ENCODE peak calls at places on chromosomes 6 and 20, in five cellular contexts. H, X, N, W and G are unnamed samples. For H3K4me1, the result is how much of the 10 kb centered on the place peaks cover.

GRCh38 chr20:45138451-45139300 is 14.4 kb upstream of the WFDC12 start:
- DNase-seq in H (peak), W (peak), X (peak), N (no peak), G (peak)

GRCh38 chr6:164408868-164409267 is 900.5 kb downstream of the C6orf118 start:
- DNase-seq in W (no peak), H (no peak), N (no peak), X (no peak), G (no peak)

GRCh38 chr6:37433657-37434271 is 743 bp downstream of the CMTR1 start:
- DNase-seq in N (no peak), W (peak), H (peak), X (peak), G (no peak)

GRCh38 chr6:87315071-87315470 is 7.3 kb upstream of the SMIM8 start:
- DNase-seq in W (no peak), H (no peak), X (no peak), N (no peak), G (no peak)

GRCh38 chr6:15905488-15906392 is 223.1 kb upstream of the MYLIP start:
- DNase-seq in X (no peak), N (no peak), H (no peak), W (no peak), G (peak)

GRCh38 chr20:2038161-2038560 is 44.3 kb upstream of the PDYN start:
- DNase-seq in H (no peak), W (no peak), X (no peak), N (no peak), G (no peak)

GRCh38 chr6:10309826-10310405 is 105.0 kb downstream of the TFAP2A start:
- DNase-seq in N (no peak), X (no peak), W (no peak), H (no peak), G (no peak)

GRCh38 chr20:39829713-39830112 is 859.3 kb downstream of the MAFB start:
- DNase-seq in H (no peak), N (no peak), X (no peak), W (no peak), G (no peak)

GRCh38 chr6:33641144-33641543 is 20.0 kb downstream of the ITPR3 start:
- DNase-seq in X (no peak), N (no peak), H (no peak), W (no peak), G (no peak)

GRCh38 chr20:63897978-63898561 is 3.1 kb downstream of the DNAJC5 start:
- DNase-seq in N (no peak), X (no peak), W (no peak), H (no peak), G (no peak)

GRCh38 chr20:63898882-63899558 is 4.1 kb downstream of the DNAJC5 start:
- DNase-seq in X (no peak), H (no peak), W (no peak), N (no peak), G (no peak)

GRCh38 chr20:63903796-63904570 is 9.1 kb downstream of the DNAJC5 start:
- DNase-seq in W (no peak), H (no peak), N (no peak), X (no peak), G (no peak)

GRCh38 chr20:63896136-63896890 is 1.4 kb downstream of the DNAJC5 start:
- DNase-seq in X (peak), W (peak), N (no peak), H (peak), G (peak)

GRCh38 chr20:63900373-63900772 is 5.4 kb downstream of the DNAJC5 start:
- DNase-seq in X (no peak), H (no peak), N (no peak), W (no peak), G (no peak)
- H3K4me1 ChIP-seq in X (under half), H (half or more), N (under half), W (half or more), G (under half)

DNA sequence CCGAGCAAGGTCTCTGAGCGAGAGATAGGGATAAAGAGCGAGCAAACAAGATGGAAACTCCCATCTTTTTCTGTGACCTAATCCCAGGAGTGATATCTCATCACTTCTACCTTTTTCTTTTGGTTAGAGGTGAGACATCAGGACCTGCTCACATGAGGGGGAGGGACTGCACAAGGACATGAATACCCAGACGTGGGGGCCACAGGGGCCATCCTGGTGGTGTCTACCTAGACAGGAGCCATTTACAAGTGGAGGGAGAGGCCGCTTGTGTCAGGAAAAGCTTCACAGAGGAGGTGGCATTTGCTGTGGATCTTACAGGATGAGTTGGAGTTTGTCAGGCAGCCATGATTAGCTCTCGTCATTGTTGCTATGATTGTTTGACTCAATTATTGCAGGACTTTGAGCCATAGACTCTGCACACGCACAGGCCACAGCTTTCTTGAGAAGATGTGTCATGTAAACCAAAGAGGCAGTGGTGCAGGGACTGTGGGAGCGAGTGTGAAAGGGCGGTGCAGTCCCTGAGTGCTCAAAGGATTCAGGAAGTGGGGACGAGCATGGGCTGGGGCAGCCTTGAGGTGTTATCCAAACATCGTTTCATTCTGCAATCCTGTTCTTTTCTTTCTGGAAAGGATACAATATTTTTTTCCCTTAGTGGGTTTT is 7.7 kb downstream of the NPEPL1 start:
- DNase-seq in H (no peak), N (no peak), X (no peak), W (peak), G (peak)
- H3K27ac ChIP-seq in H (no peak), N (no peak), X (no peak), W (no peak), G (no peak)

GRCh38 chr6:1767481-1768246 is 157.9 kb downstream of the FOXC1 start:
- DNase-seq in X (peak), W (no peak), H (no peak), N (no peak), G (peak)

GRCh38 chr6:1764584-1764983 is 154.9 kb downstream of the FOXC1 start:
- DNase-seq in N (no peak), H (no peak), X (no peak), W (no peak), G (no peak)

GRCh38 chr6:1765160-1765900 is 155.6 kb downstream of the FOXC1 start:
- DNase-seq in H (no peak), X (no peak), W (no peak), N (no peak), G (no peak)

GRCh38 chr6:1763411-1763810 is 153.7 kb downstream of the FOXC1 start:
- DNase-seq in N (no peak), H (no peak), X (no peak), W (no peak), G (no peak)

DNA sequence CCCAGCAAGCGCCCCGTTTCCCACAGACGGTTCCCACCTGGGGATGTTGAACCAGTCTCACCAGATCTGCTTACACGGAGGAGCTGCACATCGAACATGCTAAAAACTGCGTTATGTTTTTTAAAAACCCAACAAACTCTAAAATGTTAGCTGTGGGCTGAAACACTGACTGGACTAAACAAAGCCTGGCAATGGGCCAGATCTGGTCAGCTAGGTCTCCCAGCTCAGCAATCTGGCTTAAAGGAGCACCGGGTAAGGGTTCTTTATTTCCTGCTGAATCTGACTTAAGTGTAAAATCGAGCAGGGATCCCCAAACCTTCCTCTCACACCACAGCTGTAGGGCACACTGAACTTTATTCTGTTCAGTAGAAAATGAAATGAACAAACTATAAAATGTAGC is 156.9 kb downstream of the FOXC1 start:
- DNase-seq in X (peak), N (no peak), H (no peak), W (peak), G (peak)
- H3K4me1 ChIP-seq in X (under half), N (under half), H (under half), W (under half), G (under half)

DNA sequence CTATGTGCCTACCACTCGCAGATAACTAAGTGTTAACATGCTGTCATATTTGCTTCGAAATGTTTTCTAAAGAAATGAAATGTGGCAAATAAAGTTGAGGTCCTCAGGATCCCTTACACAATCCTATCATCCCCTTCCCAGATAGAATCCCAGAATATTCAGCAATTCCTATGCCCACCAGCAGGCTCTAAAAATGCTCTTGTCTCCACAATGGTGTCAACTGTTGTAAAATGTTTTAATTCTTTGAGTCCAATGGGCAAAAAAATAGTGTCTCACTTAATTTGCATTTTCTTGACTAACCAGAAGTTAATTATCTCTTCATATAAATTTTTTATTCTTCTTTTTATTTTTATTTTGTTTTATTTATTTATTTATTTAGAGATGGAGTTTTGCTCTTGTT is 103.9 kb upstream of the MAP7 start:
- DNase-seq in N (no peak), W (no peak), H (no peak), X (no peak), G (no peak)
- H3K27ac ChIP-seq in N (no peak), W (peak), H (no peak), X (no peak), G (no peak)

GRCh38 chr6:138275976-138276375 is 57.7 kb upstream of the PBOV1 start:
- DNase-seq in H (no peak), X (no peak), W (no peak), N (no peak), G (no peak)
- H3K4me1 ChIP-seq in H (under half), X (under half), W (under half), N (under half), G (under half)

GRCh38 chr6:168671028-168671862 is 230.3 kb downstream of the SMOC2 start:
- DNase-seq in H (no peak), N (no peak), W (no peak), X (no peak), G (no peak)
- H3K27ac ChIP-seq in H (no peak), N (no peak), W (no peak), X (no peak), G (no peak)

DNA sequence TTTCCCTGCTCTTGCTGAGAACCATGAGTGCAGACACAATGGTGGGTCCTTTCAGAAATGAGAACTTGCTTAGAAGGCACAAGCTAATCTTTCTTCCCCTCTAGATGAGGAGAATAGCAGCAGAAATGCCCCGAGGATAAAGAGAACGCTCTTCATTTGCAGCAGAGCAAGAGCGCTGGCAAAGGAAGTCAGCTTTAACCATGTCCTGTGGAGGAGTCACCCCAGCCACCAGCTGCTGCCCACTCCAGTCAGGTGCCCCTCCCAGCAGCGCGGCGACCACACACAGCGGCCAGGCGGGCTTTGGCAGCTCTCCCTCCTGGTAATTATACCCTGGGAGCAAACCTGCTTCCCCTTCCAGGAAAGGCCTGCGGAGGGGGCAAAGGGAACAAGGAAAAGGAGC is 42.4 kb upstream of the EMILIN3 start:
- DNase-seq in H (no peak), N (no peak), W (no peak), X (peak), G (no peak)
- H3K4me1 ChIP-seq in H (under half), N (under half), W (under half), X (under half), G (under half)

DNA sequence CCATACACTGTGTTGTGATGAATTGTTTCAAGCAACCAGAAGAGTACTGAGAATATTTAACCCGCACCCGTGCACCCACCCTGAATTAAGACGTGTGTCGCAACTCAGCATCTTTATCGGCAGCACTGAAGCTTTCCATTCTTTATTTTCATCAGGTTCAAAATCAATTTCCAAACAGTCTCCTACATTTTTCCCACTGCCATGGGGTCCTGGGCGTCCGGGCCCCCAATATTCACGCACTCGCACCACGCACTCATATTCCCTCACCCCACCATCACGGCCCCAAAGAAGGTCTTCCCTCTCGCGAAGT is 1.8 kb downstream of the LTB start:
- DNase-seq in N (no peak), W (no peak), X (no peak), H (no peak), G (no peak)
- H3K27ac ChIP-seq in N (no peak), W (peak), X (no peak), H (peak), G (peak)